ENCODE peak calls at places on chromosome 11, in nine cellular contexts. K is stomach; A is Calu3; B is activated CD8-positive, alpha-beta T cell treated with anti-CD3 and anti-CD28 coated beads for 36 hours; C is heart right ventricle; Z is CD8-positive, alpha-beta T cell; X is sigmoid colon; L is tibial nerve; Q is body of pancreas. F is an unnamed sample.

GRCh38 chr11:71117311-71117710 is 135.1 kb downstream of the SHANK2 start:
- DNase-seq in K (no peak), A (no peak), B (no peak), C (no peak), Z (no peak), X (no peak), L (no peak), Q (no peak), F (peak)

GRCh38 chr11:10758959-10759358 is 7.9 kb downstream of the CTR9 start:
- DNase-seq in K (no peak), A (no peak), B (no peak), C (no peak), Z (no peak), X (no peak), L (no peak), Q (no peak), F (peak)

GRCh38 chr11:57240757-57241156 is 3.7 kb upstream of the APLNR start:
- DNase-seq in K (no peak), A (no peak), B (no peak), C (no peak), Z (no peak), X (no peak), L (no peak), Q (no peak), F (no peak)

GRCh38 chr11:33045551-33046255 is 6.3 kb downstream of the TCP11L1 start:
- DNase-seq in K (no peak), A (peak), B (no peak), C (no peak), Z (no peak), X (no peak), L (no peak), Q (no peak), F (peak)

GRCh38 chr11:91220476-91221202 is 997.8 kb upstream of the CHORDC1 start:
- DNase-seq in K (no peak), A (no peak), B (no peak), C (no peak), Z (no peak), X (no peak), L (no peak), Q (no peak), F (peak)

GRCh38 chr11:4636962-4637661 is at the start of gene OR51D1:
- DNase-seq in K (peak), A (peak), B (peak), C (peak), Z (peak), X (peak), L (peak), Q (peak), F (peak)

GRCh38 chr11:29260939-29261705 is 755.7 kb downstream of the KCNA4 start:
- DNase-seq in K (no peak), A (peak), B (no peak), C (no peak), Z (no peak), X (no peak), L (no peak), Q (no peak), F (peak)

GRCh38 chr11:111554532-111554931 is 14.0 kb downstream of the LAYN start:
- DNase-seq in K (no peak), A (no peak), B (no peak), C (no peak), Z (no peak), X (no peak), L (no peak), Q (no peak), F (peak)

GRCh38 chr11:86374586-86374985 is at the start of gene CCDC81:
- DNase-seq in K (no peak), A (no peak), B (no peak), C (peak), Z (no peak), X (no peak), L (no peak), Q (peak), F (no peak)

GRCh38 chr11:37474889-37475288 is 876.9 kb upstream of the RAG2 start:
- DNase-seq in K (no peak), A (no peak), B (no peak), C (no peak), Z (no peak), X (no peak), L (no peak), Q (no peak), F (no peak)

GRCh38 chr11:94767701-94768601 is at the start of gene AMOTL1:
- DNase-seq in K (peak), A (peak), B (peak), C (peak), Z (peak), X (peak), L (peak), Q (peak), F (peak)

GRCh38 chr11:67521924-67522323 is 1.3 kb downstream of the CABP2 start:
- DNase-seq in K (no peak), A (no peak), B (no peak), C (no peak), Z (no peak), X (no peak), L (no peak), Q (no peak), F (no peak)

GRCh38 chr11:68812526-68812925 is 29.2 kb downstream of the CPT1A start:
- DNase-seq in K (no peak), A (no peak), B (no peak), C (no peak), Z (no peak), X (no peak), L (no peak), Q (no peak), F (no peak)

DNA sequence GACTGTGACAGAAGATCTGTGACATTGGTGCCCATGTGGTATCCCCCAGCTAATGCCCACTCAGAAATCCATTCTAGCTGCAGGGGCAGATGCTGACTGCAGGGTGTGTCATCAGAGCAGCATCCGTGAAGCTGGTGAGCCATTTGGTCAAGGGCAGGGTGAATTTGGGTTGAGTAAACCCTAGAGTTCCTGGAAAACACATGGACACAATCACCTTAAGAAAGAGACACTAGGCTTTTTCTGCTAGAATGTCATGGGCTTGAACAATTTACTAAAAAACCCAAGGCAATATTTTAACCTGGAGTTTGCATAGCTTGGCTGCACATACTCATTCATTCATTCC is 100.0 kb downstream of the ADAMTS15 start:
- DNase-seq in K (no peak), A (no peak), B (no peak), C (no peak), Z (no peak), X (no peak), L (no peak), Q (no peak), F (peak)
- TF ChIP-seq CTCF in K (no peak), A (no peak), B (no peak), C (no peak), Z (no peak), X (no peak), L (no peak), Q (no peak), F (no peak)

GRCh38 chr11:106160494-106160893 is 83.0 kb downstream of the AASDHPPT start:
- DNase-seq in K (no peak), A (no peak), B (no peak), C (no peak), Z (no peak), X (no peak), L (no peak), Q (no peak), F (no peak)

GRCh38 chr11:106152013-106152412 is 74.6 kb downstream of the AASDHPPT start:
- DNase-seq in K (peak), A (peak), B (no peak), C (no peak), Z (no peak), X (no peak), L (no peak), Q (peak), F (peak)

GRCh38 chr11:106159846-106160245 is 82.4 kb downstream of the AASDHPPT start:
- DNase-seq in K (no peak), A (no peak), B (no peak), C (no peak), Z (no peak), X (no peak), L (no peak), Q (no peak), F (peak)

GRCh38 chr11:106152824-106153223 is 75.4 kb downstream of the AASDHPPT start:
- DNase-seq in K (no peak), A (no peak), B (no peak), C (no peak), Z (no peak), X (no peak), L (no peak), Q (no peak), F (peak)

GRCh38 chr11:106156290-106156937 is 79.0 kb downstream of the AASDHPPT start:
- DNase-seq in K (peak), A (peak), B (peak), C (no peak), Z (no peak), X (peak), L (no peak), Q (peak), F (peak)
- TF ChIP-seq CTCF in K (peak), A (no peak), B (peak), C (peak), Z (no peak), X (peak), L (peak), Q (peak), F (peak)

DNA sequence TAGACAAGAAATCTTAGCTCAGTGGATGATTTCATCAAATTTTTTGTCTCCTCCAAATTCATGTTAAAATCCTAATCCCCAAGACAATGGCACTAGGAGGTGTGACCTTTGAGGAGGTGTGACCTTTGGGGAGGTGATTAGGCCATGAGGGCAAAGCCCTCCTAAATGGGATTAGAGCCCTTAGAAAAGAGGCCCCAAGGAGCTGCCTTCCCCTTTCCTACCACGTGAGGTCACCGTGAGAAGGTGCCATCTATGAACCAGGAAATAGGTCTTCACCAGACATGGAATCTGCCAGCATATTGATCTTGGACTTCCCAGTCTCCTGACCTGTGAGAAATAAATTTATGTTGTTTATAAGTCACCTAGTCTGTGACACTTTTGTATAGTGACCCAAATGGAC is 138.7 kb downstream of the TRIM29 start:
- DNase-seq in K (no peak), A (peak), B (no peak), C (no peak), Z (no peak), X (no peak), L (no peak), Q (no peak), F (peak)
- TF ChIP-seq CTCF in K (no peak), A (no peak), B (no peak), C (no peak), Z (no peak), X (no peak), L (no peak), Q (no peak), F (peak)

GRCh38 chr11:103484545-103484944 is 375.3 kb downstream of the DYNC2H1 start:
- DNase-seq in K (no peak), A (no peak), B (no peak), C (no peak), Z (no peak), X (no peak), L (no peak), Q (no peak), F (no peak)
- TF ChIP-seq CTCF in K (no peak), A (no peak), B (no peak), C (no peak), Z (no peak), X (no peak), L (no peak), Q (no peak), F (no peak)

GRCh38 chr11:117458275-117459120 is 130.8 kb downstream of the CEP164 start:
- DNase-seq in K (no peak), A (no peak), B (peak), C (no peak), Z (no peak), X (no peak), L (no peak), Q (no peak), F (peak)

GRCh38 chr11:117457031-117457785 is 129.6 kb downstream of the CEP164 start:
- DNase-seq in K (no peak), A (no peak), B (no peak), C (no peak), Z (no peak), X (no peak), L (no peak), Q (peak), F (no peak)

GRCh38 chr11:117459121-117459978 is 131.7 kb downstream of the CEP164 start:
- DNase-seq in K (no peak), A (no peak), B (no peak), C (no peak), Z (no peak), X (no peak), L (no peak), Q (no peak), F (no peak)

GRCh38 chr11:117456027-117456720 is 128.5 kb downstream of the CEP164 start:
- DNase-seq in K (no peak), A (no peak), B (peak), C (no peak), Z (no peak), X (no peak), L (no peak), Q (no peak), F (no peak)

DNA sequence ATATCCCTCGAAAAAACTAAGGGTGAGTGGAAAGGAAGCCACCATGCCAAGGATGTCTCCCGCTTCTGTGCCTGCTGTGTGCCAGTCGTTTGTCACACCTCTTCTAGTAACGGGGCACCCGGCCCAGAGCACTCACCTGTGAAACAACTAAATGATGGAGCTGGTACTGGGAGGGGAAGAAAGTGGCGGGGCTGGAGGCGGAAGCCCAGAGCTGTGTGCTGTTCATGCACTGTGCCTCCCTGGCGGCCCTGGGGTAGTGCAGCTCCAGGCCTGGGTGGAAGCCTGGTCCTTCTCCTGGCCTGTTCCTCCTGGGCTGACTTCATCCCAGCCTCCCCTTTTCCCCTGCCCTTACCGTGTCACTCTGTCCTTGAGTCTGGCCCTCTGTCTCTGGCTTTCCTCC is 130.2 kb downstream of the CEP164 start:
- DNase-seq in K (no peak), A (no peak), B (no peak), C (no peak), Z (no peak), X (no peak), L (no peak), Q (peak), F (no peak)
- TF ChIP-seq CTCF in K (no peak), A (no peak), B (no peak), C (no peak), Z (no peak), X (no peak), L (no peak), Q (peak), F (no peak)

F was measured in bronchial epithelial cell.